ENCODE peak calls at places on chromosomes 6 and 20, in seven cellular contexts. One of them, this sample, is unnamed.

GRCh38 chr6:157579467-157580031 is 198.6 kb downstream of the ZDHHC14 start:
- DNase-seq in neural progenitor cell: no peak
- DNase-seq in RWPE1: no peak
- DNase-seq in activated T-cell treated with anti-CD3 and anti-CD28 coated beads for 1 hour: no peak
- DNase-seq in stimulated activated CD4-positive, alpha-beta T cell treated with anti-CD3 and anti-CD28 coated beads, Interleukin-4, amount 100 ng/mL, for 24 hours: no peak
- DNase-seq in fibroblast of lung: peak
- DNase-seq in CD4-positive, alpha-beta T cell: no peak
- DNase-seq in this sample: no peak

GRCh38 chr20:23224806-23225205 is 125.8 kb upstream of the NXT1 start:
- DNase-seq in neural progenitor cell: no peak
- DNase-seq in activated T-cell treated with anti-CD3 and anti-CD28 coated beads for 1 hour: no peak
- DNase-seq in CD4-positive, alpha-beta T cell: no peak
- DNase-seq in RWPE1: no peak
- DNase-seq in fibroblast of lung: no peak
- DNase-seq in stimulated activated CD4-positive, alpha-beta T cell treated with anti-CD3 and anti-CD28 coated beads, Interleukin-4, amount 100 ng/mL, for 24 hours: no peak
- DNase-seq in this sample: no peak

GRCh38 chr6:36820700-36821580 is 18.3 kb downstream of the CPNE5 start:
- DNase-seq in activated T-cell treated with anti-CD3 and anti-CD28 coated beads for 1 hour: no peak
- DNase-seq in stimulated activated CD4-positive, alpha-beta T cell treated with anti-CD3 and anti-CD28 coated beads, Interleukin-4, amount 100 ng/mL, for 24 hours: no peak
- DNase-seq in neural progenitor cell: peak
- DNase-seq in CD4-positive, alpha-beta T cell: no peak
- DNase-seq in RWPE1: no peak
- DNase-seq in fibroblast of lung: peak
- DNase-seq in this sample: peak

GRCh38 chr20:8933391-8933807 is 135.5 kb upstream of the PLCB4 start:
- DNase-seq in stimulated activated CD4-positive, alpha-beta T cell treated with anti-CD3 and anti-CD28 coated beads, Interleukin-4, amount 100 ng/mL, for 24 hours: no peak
- DNase-seq in neural progenitor cell: peak
- DNase-seq in CD4-positive, alpha-beta T cell: no peak
- DNase-seq in fibroblast of lung: peak
- DNase-seq in activated T-cell treated with anti-CD3 and anti-CD28 coated beads for 1 hour: no peak
- DNase-seq in RWPE1: no peak
- DNase-seq in this sample: no peak

GRCh38 chr6:24922854-24923253 is 12.9 kb downstream of the RIPOR2 start:
- DNase-seq in neural progenitor cell: no peak
- DNase-seq in fibroblast of lung: no peak
- DNase-seq in RWPE1: no peak
- DNase-seq in activated T-cell treated with anti-CD3 and anti-CD28 coated beads for 1 hour: no peak
- DNase-seq in stimulated activated CD4-positive, alpha-beta T cell treated with anti-CD3 and anti-CD28 coated beads, Interleukin-4, amount 100 ng/mL, for 24 hours: no peak
- DNase-seq in CD4-positive, alpha-beta T cell: no peak
- DNase-seq in this sample: no peak

GRCh38 chr6:142913511-142914047 is 31.4 kb downstream of the HIVEP2 start:
- DNase-seq in activated T-cell treated with anti-CD3 and anti-CD28 coated beads for 1 hour: peak
- DNase-seq in fibroblast of lung: no peak
- DNase-seq in stimulated activated CD4-positive, alpha-beta T cell treated with anti-CD3 and anti-CD28 coated beads, Interleukin-4, amount 100 ng/mL, for 24 hours: peak
- DNase-seq in neural progenitor cell: no peak
- DNase-seq in RWPE1: no peak
- DNase-seq in CD4-positive, alpha-beta T cell: peak
- DNase-seq in this sample: no peak

GRCh38 chr6:33566182-33567084 is 13.6 kb downstream of the BAK1 start:
- DNase-seq in activated T-cell treated with anti-CD3 and anti-CD28 coated beads for 1 hour: no peak
- DNase-seq in stimulated activated CD4-positive, alpha-beta T cell treated with anti-CD3 and anti-CD28 coated beads, Interleukin-4, amount 100 ng/mL, for 24 hours: no peak
- DNase-seq in neural progenitor cell: no peak
- DNase-seq in RWPE1: peak
- DNase-seq in fibroblast of lung: peak
- DNase-seq in CD4-positive, alpha-beta T cell: no peak
- DNase-seq in this sample: peak

GRCh38 chr6:21846541-21847451 is 253.2 kb downstream of the SOX4 start:
- DNase-seq in activated T-cell treated with anti-CD3 and anti-CD28 coated beads for 1 hour: no peak
- DNase-seq in RWPE1: no peak
- DNase-seq in stimulated activated CD4-positive, alpha-beta T cell treated with anti-CD3 and anti-CD28 coated beads, Interleukin-4, amount 100 ng/mL, for 24 hours: no peak
- DNase-seq in neural progenitor cell: peak
- DNase-seq in fibroblast of lung: peak
- DNase-seq in CD4-positive, alpha-beta T cell: no peak
- DNase-seq in this sample: peak

GRCh38 chr6:15304337-15305078 is 58.6 kb downstream of the JARID2 start:
- DNase-seq in stimulated activated CD4-positive, alpha-beta T cell treated with anti-CD3 and anti-CD28 coated beads, Interleukin-4, amount 100 ng/mL, for 24 hours: no peak
- DNase-seq in activated T-cell treated with anti-CD3 and anti-CD28 coated beads for 1 hour: no peak
- DNase-seq in neural progenitor cell: no peak
- DNase-seq in CD4-positive, alpha-beta T cell: no peak
- DNase-seq in RWPE1: no peak
- DNase-seq in fibroblast of lung: no peak
- DNase-seq in this sample: no peak

GRCh38 chr20:43537921-43538854 is 20.6 kb upstream of the SGK2 start:
- DNase-seq in fibroblast of lung: peak
- DNase-seq in stimulated activated CD4-positive, alpha-beta T cell treated with anti-CD3 and anti-CD28 coated beads, Interleukin-4, amount 100 ng/mL, for 24 hours: peak
- DNase-seq in neural progenitor cell: peak
- DNase-seq in activated T-cell treated with anti-CD3 and anti-CD28 coated beads for 1 hour: peak
- DNase-seq in RWPE1: peak
- DNase-seq in CD4-positive, alpha-beta T cell: peak
- DNase-seq in this sample: peak

GRCh38 chr6:34334796-34335416 is 57.6 kb downstream of the NUDT3 start:
- DNase-seq in stimulated activated CD4-positive, alpha-beta T cell treated with anti-CD3 and anti-CD28 coated beads, Interleukin-4, amount 100 ng/mL, for 24 hours: no peak
- DNase-seq in neural progenitor cell: no peak
- DNase-seq in fibroblast of lung: no peak
- DNase-seq in activated T-cell treated with anti-CD3 and anti-CD28 coated beads for 1 hour: no peak
- DNase-seq in CD4-positive, alpha-beta T cell: no peak
- DNase-seq in RWPE1: no peak
- DNase-seq in this sample: no peak

GRCh38 chr6:111564482-111564945 is 41.2 kb downstream of the TRAF3IP2 start:
- DNase-seq in neural progenitor cell: no peak
- DNase-seq in activated T-cell treated with anti-CD3 and anti-CD28 coated beads for 1 hour: no peak
- DNase-seq in stimulated activated CD4-positive, alpha-beta T cell treated with anti-CD3 and anti-CD28 coated beads, Interleukin-4, amount 100 ng/mL, for 24 hours: no peak
- DNase-seq in fibroblast of lung: peak
- DNase-seq in CD4-positive, alpha-beta T cell: no peak
- DNase-seq in RWPE1: no peak
- DNase-seq in this sample: no peak

GRCh38 chr6:76330031-76330430 is 257.6 kb upstream of the IMPG1 start:
- DNase-seq in fibroblast of lung: no peak
- DNase-seq in RWPE1: no peak
- DNase-seq in activated T-cell treated with anti-CD3 and anti-CD28 coated beads for 1 hour: no peak
- DNase-seq in neural progenitor cell: no peak
- DNase-seq in CD4-positive, alpha-beta T cell: no peak
- DNase-seq in stimulated activated CD4-positive, alpha-beta T cell treated with anti-CD3 and anti-CD28 coated beads, Interleukin-4, amount 100 ng/mL, for 24 hours: no peak
- DNase-seq in this sample: no peak

GRCh38 chr6:165227644-165228329 is 81.6 kb downstream of the C6orf118 start:
- DNase-seq in fibroblast of lung: peak
- DNase-seq in RWPE1: no peak
- DNase-seq in CD4-positive, alpha-beta T cell: no peak
- DNase-seq in stimulated activated CD4-positive, alpha-beta T cell treated with anti-CD3 and anti-CD28 coated beads, Interleukin-4, amount 100 ng/mL, for 24 hours: no peak
- DNase-seq in neural progenitor cell: no peak
- DNase-seq in activated T-cell treated with anti-CD3 and anti-CD28 coated beads for 1 hour: no peak
- DNase-seq in this sample: peak

GRCh38 chr6:72826033-72826432 is 204.2 kb downstream of the KCNQ5 start:
- DNase-seq in CD4-positive, alpha-beta T cell: no peak
- DNase-seq in stimulated activated CD4-positive, alpha-beta T cell treated with anti-CD3 and anti-CD28 coated beads, Interleukin-4, amount 100 ng/mL, for 24 hours: no peak
- DNase-seq in neural progenitor cell: no peak
- DNase-seq in RWPE1: peak
- DNase-seq in activated T-cell treated with anti-CD3 and anti-CD28 coated beads for 1 hour: no peak
- DNase-seq in fibroblast of lung: peak
- DNase-seq in this sample: no peak

GRCh38 chr20:3433720-3434119 is 26.3 kb upstream of the DNAAF9 start:
- DNase-seq in fibroblast of lung: no peak
- DNase-seq in RWPE1: no peak
- DNase-seq in CD4-positive, alpha-beta T cell: no peak
- DNase-seq in neural progenitor cell: no peak
- DNase-seq in activated T-cell treated with anti-CD3 and anti-CD28 coated beads for 1 hour: no peak
- DNase-seq in stimulated activated CD4-positive, alpha-beta T cell treated with anti-CD3 and anti-CD28 coated beads, Interleukin-4, amount 100 ng/mL, for 24 hours: no peak
- DNase-seq in this sample: no peak

GRCh38 chr20:25136643-25137559 is 55.0 kb upstream of the VSX1 start:
- DNase-seq in RWPE1: peak
- DNase-seq in stimulated activated CD4-positive, alpha-beta T cell treated with anti-CD3 and anti-CD28 coated beads, Interleukin-4, amount 100 ng/mL, for 24 hours: no peak
- DNase-seq in CD4-positive, alpha-beta T cell: no peak
- DNase-seq in neural progenitor cell: no peak
- DNase-seq in activated T-cell treated with anti-CD3 and anti-CD28 coated beads for 1 hour: no peak
- DNase-seq in fibroblast of lung: peak
- DNase-seq in this sample: peak

GRCh38 chr6:140319209-140319608 is 944.8 kb upstream of the CITED2 start:
- DNase-seq in RWPE1: no peak
- DNase-seq in stimulated activated CD4-positive, alpha-beta T cell treated with anti-CD3 and anti-CD28 coated beads, Interleukin-4, amount 100 ng/mL, for 24 hours: no peak
- DNase-seq in fibroblast of lung: peak
- DNase-seq in activated T-cell treated with anti-CD3 and anti-CD28 coated beads for 1 hour: no peak
- DNase-seq in neural progenitor cell: no peak
- DNase-seq in CD4-positive, alpha-beta T cell: no peak
- DNase-seq in this sample: no peak

GRCh38 chr20:25277941-25278521 is 30.1 kb downstream of the PYGB start:
- DNase-seq in activated T-cell treated with anti-CD3 and anti-CD28 coated beads for 1 hour: no peak
- DNase-seq in CD4-positive, alpha-beta T cell: peak
- DNase-seq in neural progenitor cell: no peak
- DNase-seq in RWPE1: no peak
- DNase-seq in stimulated activated CD4-positive, alpha-beta T cell treated with anti-CD3 and anti-CD28 coated beads, Interleukin-4, amount 100 ng/mL, for 24 hours: no peak
- DNase-seq in fibroblast of lung: no peak
- DNase-seq in this sample: no peak

GRCh38 chr20:19718880-19719279 is 39.2 kb upstream of the RIN2 start:
- DNase-seq in stimulated activated CD4-positive, alpha-beta T cell treated with anti-CD3 and anti-CD28 coated beads, Interleukin-4, amount 100 ng/mL, for 24 hours: no peak
- DNase-seq in RWPE1: no peak
- DNase-seq in CD4-positive, alpha-beta T cell: no peak
- DNase-seq in fibroblast of lung: no peak
- DNase-seq in neural progenitor cell: no peak
- DNase-seq in activated T-cell treated with anti-CD3 and anti-CD28 coated beads for 1 hour: no peak
- DNase-seq in this sample: no peak

GRCh38 chr20:35013421-35014411 is 58.0 kb downstream of the MYH7B start:
- DNase-seq in RWPE1: no peak
- DNase-seq in stimulated activated CD4-positive, alpha-beta T cell treated with anti-CD3 and anti-CD28 coated beads, Interleukin-4, amount 100 ng/mL, for 24 hours: no peak
- DNase-seq in CD4-positive, alpha-beta T cell: no peak
- DNase-seq in neural progenitor cell: no peak
- DNase-seq in activated T-cell treated with anti-CD3 and anti-CD28 coated beads for 1 hour: no peak
- DNase-seq in fibroblast of lung: no peak
- DNase-seq in this sample: no peak

GRCh38 chr6:89944181-89944755 is 50.0 kb downstream of the GJA10 start:
- DNase-seq in fibroblast of lung: peak
- DNase-seq in neural progenitor cell: no peak
- DNase-seq in CD4-positive, alpha-beta T cell: no peak
- DNase-seq in activated T-cell treated with anti-CD3 and anti-CD28 coated beads for 1 hour: no peak
- DNase-seq in RWPE1: no peak
- DNase-seq in stimulated activated CD4-positive, alpha-beta T cell treated with anti-CD3 and anti-CD28 coated beads, Interleukin-4, amount 100 ng/mL, for 24 hours: no peak
- DNase-seq in this sample: no peak

GRCh38 chr20:46990017-46990810 is 95.6 kb downstream of the EYA2 start:
- DNase-seq in stimulated activated CD4-positive, alpha-beta T cell treated with anti-CD3 and anti-CD28 coated beads, Interleukin-4, amount 100 ng/mL, for 24 hours: peak
- DNase-seq in RWPE1: no peak
- DNase-seq in CD4-positive, alpha-beta T cell: no peak
- DNase-seq in activated T-cell treated with anti-CD3 and anti-CD28 coated beads for 1 hour: no peak
- DNase-seq in fibroblast of lung: no peak
- DNase-seq in neural progenitor cell: peak
- DNase-seq in this sample: peak

GRCh38 chr20:49906101-49906604 is 9.2 kb downstream of the SPATA2 start:
- DNase-seq in activated T-cell treated with anti-CD3 and anti-CD28 coated beads for 1 hour: no peak
- DNase-seq in fibroblast of lung: no peak
- DNase-seq in CD4-positive, alpha-beta T cell: no peak
- DNase-seq in stimulated activated CD4-positive, alpha-beta T cell treated with anti-CD3 and anti-CD28 coated beads, Interleukin-4, amount 100 ng/mL, for 24 hours: no peak
- DNase-seq in RWPE1: no peak
- DNase-seq in neural progenitor cell: no peak
- DNase-seq in this sample: no peak

GRCh38 chr20:44700306-44700705 is 14.9 kb upstream of the CCN5 start:
- DNase-seq in fibroblast of lung: no peak
- DNase-seq in neural progenitor cell: no peak
- DNase-seq in CD4-positive, alpha-beta T cell: no peak
- DNase-seq in RWPE1: no peak
- DNase-seq in stimulated activated CD4-positive, alpha-beta T cell treated with anti-CD3 and anti-CD28 coated beads, Interleukin-4, amount 100 ng/mL, for 24 hours: no peak
- DNase-seq in activated T-cell treated with anti-CD3 and anti-CD28 coated beads for 1 hour: no peak
- DNase-seq in this sample: no peak

GRCh38 chr6:154791561-154792317 is 58.5 kb downstream of the SCAF8 start:
- DNase-seq in stimulated activated CD4-positive, alpha-beta T cell treated with anti-CD3 and anti-CD28 coated beads, Interleukin-4, amount 100 ng/mL, for 24 hours: no peak
- DNase-seq in fibroblast of lung: peak
- DNase-seq in activated T-cell treated with anti-CD3 and anti-CD28 coated beads for 1 hour: no peak
- DNase-seq in neural progenitor cell: no peak
- DNase-seq in RWPE1: peak
- DNase-seq in CD4-positive, alpha-beta T cell: no peak
- DNase-seq in this sample: no peak

GRCh38 chr20:38573381-38573780 is 7.6 kb upstream of the ADIG start:
- DNase-seq in stimulated activated CD4-positive, alpha-beta T cell treated with anti-CD3 and anti-CD28 coated beads, Interleukin-4, amount 100 ng/mL, for 24 hours: no peak
- DNase-seq in RWPE1: no peak
- DNase-seq in CD4-positive, alpha-beta T cell: no peak
- DNase-seq in fibroblast of lung: no peak
- DNase-seq in activated T-cell treated with anti-CD3 and anti-CD28 coated beads for 1 hour: no peak
- DNase-seq in neural progenitor cell: no peak
- DNase-seq in this sample: no peak

GRCh38 chr6:110101885-110102284 is 77.6 kb downstream of the WASF1 start:
- DNase-seq in RWPE1: no peak
- DNase-seq in CD4-positive, alpha-beta T cell: no peak
- DNase-seq in fibroblast of lung: no peak
- DNase-seq in activated T-cell treated with anti-CD3 and anti-CD28 coated beads for 1 hour: no peak
- DNase-seq in neural progenitor cell: no peak
- DNase-seq in stimulated activated CD4-positive, alpha-beta T cell treated with anti-CD3 and anti-CD28 coated beads, Interleukin-4, amount 100 ng/mL, for 24 hours: no peak
- DNase-seq in this sample: no peak

GRCh38 chr20:58109918-58110635 is 118.4 kb downstream of the ANKRD60 start:
- DNase-seq in fibroblast of lung: no peak
- DNase-seq in CD4-positive, alpha-beta T cell: no peak
- DNase-seq in stimulated activated CD4-positive, alpha-beta T cell treated with anti-CD3 and anti-CD28 coated beads, Interleukin-4, amount 100 ng/mL, for 24 hours: no peak
- DNase-seq in RWPE1: no peak
- DNase-seq in activated T-cell treated with anti-CD3 and anti-CD28 coated beads for 1 hour: no peak
- DNase-seq in neural progenitor cell: no peak
- DNase-seq in this sample: no peak

GRCh38 chr6:115474443-115475041 is 586.1 kb downstream of the FRK start:
- DNase-seq in activated T-cell treated with anti-CD3 and anti-CD28 coated beads for 1 hour: no peak
- DNase-seq in neural progenitor cell: no peak
- DNase-seq in CD4-positive, alpha-beta T cell: no peak
- DNase-seq in fibroblast of lung: no peak
- DNase-seq in stimulated activated CD4-positive, alpha-beta T cell treated with anti-CD3 and anti-CD28 coated beads, Interleukin-4, amount 100 ng/mL, for 24 hours: no peak
- DNase-seq in RWPE1: no peak
- DNase-seq in this sample: no peak

GRCh38 chr6:141103246-141103645 is 1029.5 kb upstream of the GJE1 start:
- DNase-seq in RWPE1: peak
- DNase-seq in neural progenitor cell: no peak
- DNase-seq in fibroblast of lung: peak
- DNase-seq in stimulated activated CD4-positive, alpha-beta T cell treated with anti-CD3 and anti-CD28 coated beads, Interleukin-4, amount 100 ng/mL, for 24 hours: no peak
- DNase-seq in activated T-cell treated with anti-CD3 and anti-CD28 coated beads for 1 hour: no peak
- DNase-seq in CD4-positive, alpha-beta T cell: no peak
- DNase-seq in this sample: no peak

GRCh38 chr6:118551673-118552063 is 3.6 kb downstream of the PLN start:
- DNase-seq in CD4-positive, alpha-beta T cell: no peak
- DNase-seq in activated T-cell treated with anti-CD3 and anti-CD28 coated beads for 1 hour: no peak
- DNase-seq in fibroblast of lung: peak
- DNase-seq in RWPE1: no peak
- DNase-seq in stimulated activated CD4-positive, alpha-beta T cell treated with anti-CD3 and anti-CD28 coated beads, Interleukin-4, amount 100 ng/mL, for 24 hours: no peak
- DNase-seq in neural progenitor cell: no peak
- DNase-seq in this sample: no peak

GRCh38 chr6:17932362-17932852 is 55.0 kb downstream of the KIF13A start:
- DNase-seq in activated T-cell treated with anti-CD3 and anti-CD28 coated beads for 1 hour: no peak
- DNase-seq in stimulated activated CD4-positive, alpha-beta T cell treated with anti-CD3 and anti-CD28 coated beads, Interleukin-4, amount 100 ng/mL, for 24 hours: no peak
- DNase-seq in fibroblast of lung: peak
- DNase-seq in CD4-positive, alpha-beta T cell: no peak
- DNase-seq in neural progenitor cell: no peak
- DNase-seq in RWPE1: no peak
- DNase-seq in this sample: no peak

This sample was measured in SW480.